ENCODE peak calls at places on chromosomes 5 and 9, in nine cellular contexts. W is stimulated activated CD4-positive, alpha-beta T cell treated with anti-CD3 and anti-CD28 coated beads, Interleukin-1b, Interleukin-23, amount 100 ng/mL, for 24 hours; E is Ammon's horn; U is activated T-helper 1 cell treated with anti-CD3 and anti-CD28 coated beads, Interleukin-12 subunit alpha, Interleukin-12 subunit beta, Interleukin-2, Interleukin-4 antibody, amounts not matched to agents 30 ng/mL and 10 ng/mL and 1 ng/mL, durations not matched to agents 14 hours and 24 hours and 36 hours; N is neural progenitor cell; Y is NCI-H345; Z is GM20000; R is activated CD4-positive, alpha-beta T cell treated with anti-CD3 and anti-CD28 coated beads, Interleukin-2, amount 50 U/mL, for 4 hours; V is substantia nigra. X is an unnamed sample.

GRCh38 chr5:34627794-34628193 is 28.3 kb upstream of the RAI14 start:
- DNase-seq in R (no peak), N (no peak), Z (no peak), W (no peak), U (no peak), Y (no peak), V (no peak), E (no peak), X (no peak)

GRCh38 chr5:172688735-172689572 is 47.9 kb downstream of the NEURL1B start:
- DNase-seq in N (no peak), E (no peak), R (peak; percentile 11), Y (no peak), U (no peak), V (no peak), Z (peak; percentile 74), W (no peak), X (no peak)

GRCh38 chr9:127642047-127642740 is 30.1 kb downstream of the STXBP1 start:
- DNase-seq in U (no peak), V (no peak), W (no peak), N (no peak), Z (no peak), E (no peak), R (no peak), Y (no peak), X (no peak)

GRCh38 chr5:90473321-90474234 is 993 bp downstream of the MBLAC2 start:
- DNase-seq in Y (peak; percentile 38), W (peak; percentile 13), N (peak; percentile 71), V (peak; percentile 48), Z (peak; percentile 25), R (peak; percentile 17), E (peak; percentile 21), U (peak; percentile 14), X (peak; percentile 25)

GRCh38 chr9:9003184-9003583 is 1203.6 kb upstream of the DMAC1 start:
- DNase-seq in U (no peak), V (peak; percentile 76), W (no peak), R (no peak), E (peak; percentile 81), Z (no peak), N (peak; percentile 52), Y (peak; percentile 3), X (peak; percentile 52)

GRCh38 chr5:134088994-134089560 is 25.4 kb upstream of the TCF7 start:
- DNase-seq in N (no peak), Z (no peak), U (no peak), W (no peak), Y (peak; percentile 4), E (no peak), R (no peak), V (no peak), X (no peak)

GRCh38 chr9:76877961-76878360 is 28.0 kb downstream of the PRUNE2 start:
- DNase-seq in N (no peak), U (no peak), E (no peak), Z (no peak), R (no peak), Y (no peak), V (no peak), W (no peak), X (no peak)

GRCh38 chr5:33049845-33050244 is 338.7 kb downstream of the NPR3 start:
- DNase-seq in V (no peak), E (no peak), Y (no peak), Z (no peak), W (no peak), N (no peak), R (no peak), U (no peak), X (no peak)

GRCh38 chr5:91541696-91542095 is 158.6 kb upstream of the ARRDC3 start:
- DNase-seq in E (no peak), V (no peak), R (no peak), W (no peak), Y (no peak), Z (no peak), U (no peak), N (no peak), X (no peak)

GRCh38 chr9:134391319-134392231 is 65.3 kb downstream of the RXRA start:
- DNase-seq in Y (no peak), V (no peak), E (no peak), N (no peak), R (peak; percentile 45), Z (peak; percentile 83), W (peak; percentile 58), U (peak; percentile 59), X (no peak)

GRCh38 chr9:96189995-96190394 is 112.0 kb downstream of the HSD17B3 start:
- DNase-seq in E (no peak), U (no peak), Z (no peak), N (no peak), V (no peak), Y (no peak), W (no peak), R (no peak), X (no peak)

GRCh38 chr9:36191290-36191645 is 547 bp downstream of the CLTA start:
- DNase-seq in U (peak; percentile 43), Y (peak; percentile 29), R (peak; percentile 39), W (peak; percentile 5), V (no peak), E (peak; percentile 45), N (peak; percentile 43), Z (peak; percentile 37), X (peak; percentile 51)

GRCh38 chr5:104987074-104987473 is 1424.5 kb upstream of the NUDT12 start:
- DNase-seq in U (no peak), V (no peak), R (no peak), W (no peak), Y (no peak), Z (no peak), E (no peak), N (no peak), X (no peak)

GRCh38 chr5:151617841-151618710 is 26.9 kb upstream of the FAT2 start:
- DNase-seq in W (no peak), Z (no peak), U (no peak), Y (no peak), V (no peak), N (no peak), R (no peak), E (no peak), X (no peak)

GRCh38 chr9:4768681-4769080 is 24.1 kb upstream of the RCL1 start:
- DNase-seq in Z (no peak), E (no peak), W (no peak), V (no peak), R (no peak), Y (no peak), N (no peak), U (no peak), X (no peak)

GRCh38 chr9:105238302-105238701 is 6.1 kb upstream of the SLC44A1 start:
- DNase-seq in Y (no peak), U (no peak), N (no peak), E (no peak), R (no peak), V (no peak), Z (no peak), W (no peak), X (no peak)

GRCh38 chr5:99104538-99105132 is 175.8 kb upstream of the CHD1 start:
- DNase-seq in V (peak; percentile 0), R (no peak), E (peak; percentile 35), Y (peak; percentile 39), W (no peak), N (peak; percentile 70), U (no peak), Z (peak; percentile 12), X (peak; percentile 39)

GRCh38 chr5:142972064-142972463 is 201.9 kb downstream of the ARHGAP26 start:
- DNase-seq in V (no peak), Z (no peak), Y (no peak), U (no peak), E (no peak), R (no peak), W (no peak), N (no peak), X (no peak)

GRCh38 chr5:173103411-173103810 is 40.9 kb upstream of the BNIP1 start:
- DNase-seq in R (no peak), U (no peak), Y (no peak), W (no peak), V (no peak), E (no peak), Z (no peak), N (no peak), X (no peak)

GRCh38 chr5:174355208-174355612 is 309.7 kb downstream of the NSG2 start:
- DNase-seq in R (no peak), V (no peak), N (no peak), Z (no peak), U (no peak), W (no peak), Y (no peak), E (no peak), X (no peak)

GRCh38 chr9:131204285-131204684 is 72.0 kb downstream of the FAM78A start:
- DNase-seq in N (no peak), R (no peak), U (no peak), Y (no peak), E (no peak), Z (no peak), V (no peak), W (no peak), X (no peak)

GRCh38 chr9:93124793-93125192 is 9.3 kb downstream of the NINJ1 start:
- DNase-seq in Y (no peak), Z (no peak), N (peak; percentile 0), W (no peak), U (no peak), E (peak; percentile 1), V (no peak), R (no peak), X (no peak)

GRCh38 chr5:154583545-154584168 is 105.6 kb upstream of the HAND1 start:
- DNase-seq in Y (no peak), N (no peak), W (no peak), R (no peak), U (no peak), Z (no peak), E (no peak), V (no peak), X (no peak)

GRCh38 chr5:170268153-170268689 is 29.4 kb downstream of the LCP2 start:
- DNase-seq in Z (no peak), V (no peak), N (no peak), W (no peak), R (no peak), E (no peak), U (no peak), Y (no peak), X (no peak)

GRCh38 chr9:127397722-127398647 is 1.0 kb downstream of the SLC2A8 start:
- DNase-seq in Z (peak; percentile 66), N (peak; percentile 71), W (no peak), R (no peak), E (no peak), V (peak; percentile 51), Y (peak; percentile 36), U (no peak), X (no peak)

GRCh38 chr5:96968614-96969013 is 32.7 kb downstream of the LNPEP start:
- DNase-seq in U (no peak), E (peak; percentile 23), Y (no peak), N (no peak), R (no peak), Z (no peak), W (no peak), V (no peak), X (no peak)

GRCh38 chr9:82891321-82891720 is 171.6 kb downstream of the RASEF start:
- DNase-seq in V (no peak), N (no peak), Z (no peak), W (no peak), R (no peak), Y (no peak), U (no peak), E (no peak), X (no peak)

GRCh38 chr9:38067892-38068615 is 973 bp downstream of the SHB start:
- DNase-seq in Y (peak; percentile 40), V (no peak), U (no peak), Z (peak; percentile 42), E (no peak), R (no peak), W (no peak), N (peak; percentile 62), X (no peak)

GRCh38 chr5:116145416-116145815 is 60.6 kb downstream of the COMMD10 start:
- DNase-seq in E (no peak), V (no peak), Y (no peak), R (no peak), Z (no peak), N (no peak), U (no peak), W (no peak), X (peak; percentile 54)

GRCh38 chr5:7897014-7897600 is 28.2 kb downstream of the MTRR start:
- DNase-seq in N (peak; percentile 42), W (no peak), E (no peak), R (no peak), Y (no peak), Z (no peak), V (no peak), U (no peak), X (peak; percentile 60)

GRCh38 chr5:7828269-7828668 is 22.7 kb downstream of the CFAP90 start:
- DNase-seq in Z (no peak), R (no peak), U (no peak), E (no peak), W (no peak), N (no peak), Y (peak; percentile 42), V (no peak), X (no peak)

X was measured in NCI-H2081.